ENCODE peak calls at places on chromosome 3, in four cellular contexts. K is RWPE2, D is HCT116, T is right atrium auricular region. F is an unnamed sample. For H3K4me1, the result is how much of the 10 kb centered on the place peaks cover.

GRCh38 chr3:33089515-33089914 is 7.4 kb downstream of the GLB1 start:
- DNase-seq in K (no peak), D (no peak), T (no peak), F (no peak)

GRCh38 chr3:8733332-8734094 is at the start of gene CAV3:
- DNase-seq in K (no peak), D (no peak), T (no peak), F (no peak)

GRCh38 chr3:75220932-75221331 is 443.2 kb upstream of the FRG2C start:
- DNase-seq in K (no peak), D (no peak), T (no peak), F (no peak)

GRCh38 chr3:98552232-98553020 is 20.6 kb downstream of the GPR15 start:
- DNase-seq in K (no peak), D (no peak), T (no peak), F (no peak)

GRCh38 chr3:193710286-193711164 is 117.5 kb downstream of the OPA1 start:
- DNase-seq in K (no peak), D (no peak), T (no peak), F (no peak)

GRCh38 chr3:60501303-60501702 is 749.9 kb downstream of the FHIT start:
- DNase-seq in K (no peak), D (no peak), T (no peak), F (no peak)

GRCh38 chr3:123119802-123120201 is 53.0 kb downstream of the PDIA5 start:
- DNase-seq in K (no peak), D (no peak), T (no peak), F (no peak)

GRCh38 chr3:98991393-98991792 is 89.9 kb upstream of the DCBLD2 start:
- DNase-seq in K (no peak), D (no peak), T (no peak), F (peak)

GRCh38 chr3:54822206-54822605 is 105.7 kb downstream of the LRTM1 start:
- DNase-seq in K (no peak), D (no peak), T (no peak), F (no peak)

DNA sequence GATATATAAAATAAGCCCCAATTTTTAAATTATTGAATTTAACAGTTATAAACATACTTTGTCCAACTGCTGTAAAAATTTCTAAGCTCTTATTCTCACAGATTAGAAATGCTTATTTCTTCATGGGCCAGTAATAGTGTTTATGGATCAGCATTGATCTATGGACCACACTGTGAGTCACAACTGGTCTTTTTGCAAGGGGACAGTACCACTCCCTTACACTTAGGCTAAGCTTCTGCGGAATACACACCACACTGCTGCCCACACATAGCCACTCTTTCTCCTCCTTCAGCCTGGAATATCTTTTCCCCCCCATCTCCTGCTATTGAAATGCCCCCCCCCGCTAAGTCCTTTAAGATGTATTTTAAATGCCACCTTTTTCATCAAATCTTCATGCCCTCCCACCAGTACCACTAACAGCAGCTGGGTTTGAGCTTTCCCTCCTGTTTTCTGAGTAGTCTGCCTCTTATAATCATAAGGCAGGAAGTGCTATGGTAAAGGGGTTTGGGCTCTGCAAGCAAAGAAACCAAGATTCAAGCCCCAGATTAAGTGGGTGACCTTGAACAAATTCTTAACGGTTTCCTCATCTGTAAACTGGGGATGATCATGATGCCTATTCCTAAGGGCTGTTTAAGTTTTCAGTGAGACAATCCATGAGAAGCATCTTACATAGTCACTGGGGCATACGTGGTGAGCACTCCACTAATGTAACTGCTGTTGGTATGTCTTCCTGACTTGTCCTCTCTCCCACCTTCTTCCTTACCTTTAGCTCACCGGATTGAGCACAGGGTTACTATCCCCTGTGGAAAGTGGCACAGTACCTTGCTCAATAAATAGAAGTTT is 69.2 kb downstream of the DCUN1D1 start:
- DNase-seq in K (no peak), D (no peak), T (no peak), F (no peak)
- H3K4me1 ChIP-seq in K (under half), D (under half), T (under half), F (under half)

GRCh38 chr3:126915015-126915414 is 67.9 kb upstream of the PLXNA1 start:
- DNase-seq in K (no peak), D (no peak), T (no peak), F (no peak)
- H3K4me1 ChIP-seq in K (under half), D (under half), T (under half), F (under half)

GRCh38 chr3:152398495-152398894 is 129.8 kb downstream of the MBNL1 start:
- DNase-seq in K (no peak), D (no peak), T (no peak), F (no peak)
- H3K4me1 ChIP-seq in K (under half), D (under half), T (under half), F (under half)

GRCh38 chr3:188294823-188295487 is 141.0 kb downstream of the LPP start:
- DNase-seq in K (no peak), D (peak), T (no peak), F (peak)
- H3K4me1 ChIP-seq in K (half or more), D (half or more), T (under half), F (under half)

GRCh38 chr3:27720899-27721716 is 1.0 kb downstream of the EOMES start:
- DNase-seq in K (no peak), D (peak), T (no peak), F (peak)

GRCh38 chr3:27718459-27718858 is 3.7 kb downstream of the EOMES start:
- DNase-seq in K (no peak), D (no peak), T (no peak), F (no peak)

GRCh38 chr3:27720029-27720518 is 2.0 kb downstream of the EOMES start:
- DNase-seq in K (no peak), D (no peak), T (no peak), F (no peak)

GRCh38 chr3:27717200-27717852 is 4.8 kb downstream of the EOMES start:
- DNase-seq in K (no peak), D (no peak), T (no peak), F (no peak)

GRCh38 chr3:27719306-27720003 is 2.7 kb downstream of the EOMES start:
- DNase-seq in K (no peak), D (no peak), T (no peak), F (peak)
- H3K4me1 ChIP-seq in K (under half), D (under half), T (under half), F (under half)

GRCh38 chr3:26613999-26614398 is 8.6 kb upstream of the LRRC3B start:
- DNase-seq in K (no peak), D (no peak), T (no peak), F (no peak)
- H3K4me1 ChIP-seq in K (under half), D (under half), T (under half), F (under half)